ENCODE peak calls at places on chromosome 20, in seven cellular contexts. One of them, this sample, is unnamed.

GRCh38 chr20:47126709-47127108 is 229.8 kb downstream of the ZMYND8 start:
- DNase-seq in transverse colon: no peak
- DNase-seq in stomach: no peak
- DNase-seq in spleen: no peak
- DNase-seq in H1: no peak
- DNase-seq in GM12891: no peak
- DNase-seq in HCT116: no peak
- DNase-seq in this sample: no peak

GRCh38 chr20:44981736-44982406 is 15.6 kb downstream of the STK4 start:
- DNase-seq in HCT116: no peak
- DNase-seq in transverse colon: no peak
- DNase-seq in spleen: no peak
- DNase-seq in H1: no peak
- DNase-seq in stomach: no peak
- DNase-seq in GM12891: no peak
- DNase-seq in this sample: no peak

GRCh38 chr20:57805784-57806183 is 96.0 kb upstream of the PMEPA1 start:
- DNase-seq in spleen: no peak
- DNase-seq in transverse colon: no peak
- DNase-seq in H1: no peak
- DNase-seq in HCT116: no peak
- DNase-seq in GM12891: no peak
- DNase-seq in stomach: no peak
- DNase-seq in this sample: no peak

GRCh38 chr20:19382371-19382770 is 169.9 kb downstream of the SLC24A3 start:
- DNase-seq in GM12891: no peak
- DNase-seq in stomach: no peak
- DNase-seq in H1: no peak
- DNase-seq in HCT116: no peak
- DNase-seq in spleen: no peak
- DNase-seq in transverse colon: no peak
- DNase-seq in this sample: no peak

GRCh38 chr20:59648720-59649119 is 44.4 kb downstream of the PHACTR3 start:
- DNase-seq in transverse colon: no peak
- DNase-seq in stomach: no peak
- DNase-seq in H1: no peak
- DNase-seq in spleen: no peak
- DNase-seq in HCT116: no peak
- DNase-seq in GM12891: no peak
- DNase-seq in this sample: no peak

GRCh38 chr20:48571945-48572589 is 255.7 kb downstream of the PREX1 start:
- DNase-seq in H1: no peak
- DNase-seq in GM12891: no peak
- DNase-seq in spleen: peak
- DNase-seq in stomach: no peak
- DNase-seq in transverse colon: no peak
- DNase-seq in HCT116: no peak
- DNase-seq in this sample: no peak

GRCh38 chr20:59598625-59599310 is 5.6 kb upstream of the PHACTR3 start:
- DNase-seq in stomach: peak
- DNase-seq in H1: no peak
- DNase-seq in GM12891: peak
- DNase-seq in spleen: no peak
- DNase-seq in transverse colon: peak
- DNase-seq in HCT116: peak
- DNase-seq in this sample: peak

GRCh38 chr20:17314262-17314661 is 87.4 kb downstream of the PCSK2 start:
- DNase-seq in transverse colon: no peak
- DNase-seq in GM12891: no peak
- DNase-seq in stomach: no peak
- DNase-seq in spleen: no peak
- DNase-seq in H1: no peak
- DNase-seq in HCT116: no peak
- DNase-seq in this sample: no peak

GRCh38 chr20:21102252-21102609 is 3.9 kb downstream of the LINC00237 start:
- DNase-seq in HCT116: no peak
- DNase-seq in transverse colon: no peak
- DNase-seq in spleen: no peak
- DNase-seq in stomach: no peak
- DNase-seq in GM12891: no peak
- DNase-seq in H1: no peak
- DNase-seq in this sample: peak

GRCh38 chr20:14775778-14776177 is 438.4 kb upstream of the FLRT3 start:
- DNase-seq in HCT116: peak
- DNase-seq in GM12891: no peak
- DNase-seq in spleen: no peak
- DNase-seq in H1: no peak
- DNase-seq in transverse colon: no peak
- DNase-seq in stomach: peak
- DNase-seq in this sample: no peak

GRCh38 chr20:2875690-2876203 is 2.5 kb downstream of the PTPRA start:
- DNase-seq in stomach: no peak
- DNase-seq in spleen: no peak
- DNase-seq in GM12891: no peak
- DNase-seq in H1: no peak
- DNase-seq in transverse colon: no peak
- DNase-seq in HCT116: no peak
- DNase-seq in this sample: no peak

GRCh38 chr20:64161595-64162238 is 2.5 kb upstream of the MYT1 start:
- DNase-seq in transverse colon: peak
- DNase-seq in stomach: no peak
- DNase-seq in H1: peak
- DNase-seq in spleen: no peak
- DNase-seq in HCT116: no peak
- DNase-seq in GM12891: peak
- DNase-seq in this sample: peak

GRCh38 chr20:44582321-44583025 is at the start of gene PKIG:
- DNase-seq in GM12891: no peak
- DNase-seq in stomach: no peak
- DNase-seq in HCT116: no peak
- DNase-seq in H1: no peak
- DNase-seq in transverse colon: no peak
- DNase-seq in spleen: no peak
- DNase-seq in this sample: no peak

GRCh38 chr20:4018015-4018748 is 2.8 kb upstream of the RNF24 start:
- DNase-seq in transverse colon: no peak
- DNase-seq in HCT116: no peak
- DNase-seq in GM12891: no peak
- DNase-seq in stomach: no peak
- DNase-seq in H1: no peak
- DNase-seq in spleen: no peak
- DNase-seq in this sample: no peak

GRCh38 chr20:7624886-7625285 is 315.4 kb downstream of the HAO1 start:
- DNase-seq in spleen: no peak
- DNase-seq in H1: no peak
- DNase-seq in HCT116: no peak
- DNase-seq in transverse colon: no peak
- DNase-seq in GM12891: no peak
- DNase-seq in stomach: no peak
- DNase-seq in this sample: no peak

GRCh38 chr20:58950603-58951002 is 30.5 kb upstream of the NELFCD start:
- DNase-seq in GM12891: no peak
- DNase-seq in transverse colon: no peak
- DNase-seq in stomach: no peak
- DNase-seq in H1: no peak
- DNase-seq in spleen: no peak
- DNase-seq in HCT116: no peak
- DNase-seq in this sample: no peak

GRCh38 chr20:6051505-6051904 is 2.4 kb downstream of the LRRN4 start:
- DNase-seq in H1: no peak
- DNase-seq in stomach: no peak
- DNase-seq in GM12891: no peak
- DNase-seq in transverse colon: no peak
- DNase-seq in spleen: no peak
- DNase-seq in HCT116: no peak
- DNase-seq in this sample: peak

DNA sequence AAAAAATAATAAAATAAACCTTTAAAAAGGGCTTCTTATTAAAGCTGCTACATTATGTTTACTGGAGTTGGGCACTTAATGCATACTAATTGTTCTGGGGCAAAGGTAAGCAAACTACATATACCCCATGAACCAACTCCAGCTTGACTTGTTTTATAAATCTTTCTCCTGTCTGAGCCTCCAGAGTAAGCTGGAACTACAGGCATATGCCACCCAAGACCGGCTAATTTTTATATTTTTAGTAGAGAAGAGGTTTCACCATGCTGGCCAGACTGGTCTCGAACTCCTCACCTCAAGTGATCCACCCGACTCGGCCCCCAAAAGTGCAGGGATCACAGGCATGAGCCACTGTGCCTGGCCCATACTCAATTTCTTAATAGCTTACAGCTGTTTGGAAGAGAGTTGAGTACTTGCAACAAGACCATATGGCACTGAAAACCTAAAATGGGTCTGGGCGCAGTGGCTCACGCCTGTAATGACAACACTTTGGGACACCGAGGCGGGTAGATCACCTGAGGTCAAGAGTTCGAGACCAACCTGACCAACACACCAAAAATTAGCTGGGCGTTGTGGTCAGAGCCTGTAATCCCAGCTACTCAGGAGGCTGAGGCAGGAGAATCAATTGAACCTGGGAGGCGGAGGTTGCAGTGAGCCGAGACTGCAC is 19.9 kb downstream of the ROMO1 start:
- DNase-seq in stomach: no peak
- DNase-seq in H1: no peak
- DNase-seq in HCT116: no peak
- DNase-seq in GM12891: no peak
- DNase-seq in spleen: no peak
- DNase-seq in transverse colon: no peak
- DNase-seq in this sample: no peak
- TF ChIP-seq POLR2AphosphoS5 in stomach: no peak
- TF ChIP-seq POLR2AphosphoS5 in H1: no peak
- TF ChIP-seq POLR2AphosphoS5 in HCT116: no peak
- TF ChIP-seq POLR2AphosphoS5 in GM12891: peak
- TF ChIP-seq POLR2AphosphoS5 in spleen: peak
- TF ChIP-seq POLR2AphosphoS5 in transverse colon: no peak
- TF ChIP-seq POLR2AphosphoS5 in this sample: no peak

GRCh38 chr20:51750037-51750769 is 18.0 kb downstream of the ATP9A start:
- DNase-seq in HCT116: peak
- DNase-seq in GM12891: no peak
- DNase-seq in stomach: peak
- DNase-seq in spleen: no peak
- DNase-seq in H1: no peak
- DNase-seq in transverse colon: peak
- DNase-seq in this sample: no peak

GRCh38 chr20:51750770-51751388 is 17.3 kb downstream of the ATP9A start:
- DNase-seq in transverse colon: no peak
- DNase-seq in spleen: no peak
- DNase-seq in stomach: no peak
- DNase-seq in H1: no peak
- DNase-seq in HCT116: no peak
- DNase-seq in GM12891: no peak
- DNase-seq in this sample: no peak

GRCh38 chr20:51752343-51752951 is 15.7 kb downstream of the ATP9A start:
- DNase-seq in stomach: no peak
- DNase-seq in spleen: no peak
- DNase-seq in transverse colon: no peak
- DNase-seq in H1: no peak
- DNase-seq in HCT116: no peak
- DNase-seq in GM12891: no peak
- DNase-seq in this sample: no peak

GRCh38 chr20:51747182-51747911 is 20.8 kb downstream of the ATP9A start:
- DNase-seq in GM12891: no peak
- DNase-seq in HCT116: no peak
- DNase-seq in H1: no peak
- DNase-seq in transverse colon: peak
- DNase-seq in stomach: no peak
- DNase-seq in spleen: no peak
- DNase-seq in this sample: no peak

GRCh38 chr20:51749674-51750036 is 18.5 kb downstream of the ATP9A start:
- DNase-seq in transverse colon: no peak
- DNase-seq in H1: no peak
- DNase-seq in GM12891: no peak
- DNase-seq in stomach: no peak
- DNase-seq in HCT116: no peak
- DNase-seq in spleen: no peak
- DNase-seq in this sample: no peak
- TF ChIP-seq POLR2AphosphoS5 in transverse colon: no peak
- TF ChIP-seq POLR2AphosphoS5 in H1: no peak
- TF ChIP-seq POLR2AphosphoS5 in GM12891: no peak
- TF ChIP-seq POLR2AphosphoS5 in stomach: no peak
- TF ChIP-seq POLR2AphosphoS5 in HCT116: peak
- TF ChIP-seq POLR2AphosphoS5 in spleen: no peak
- TF ChIP-seq POLR2AphosphoS5 in this sample: no peak

DNA sequence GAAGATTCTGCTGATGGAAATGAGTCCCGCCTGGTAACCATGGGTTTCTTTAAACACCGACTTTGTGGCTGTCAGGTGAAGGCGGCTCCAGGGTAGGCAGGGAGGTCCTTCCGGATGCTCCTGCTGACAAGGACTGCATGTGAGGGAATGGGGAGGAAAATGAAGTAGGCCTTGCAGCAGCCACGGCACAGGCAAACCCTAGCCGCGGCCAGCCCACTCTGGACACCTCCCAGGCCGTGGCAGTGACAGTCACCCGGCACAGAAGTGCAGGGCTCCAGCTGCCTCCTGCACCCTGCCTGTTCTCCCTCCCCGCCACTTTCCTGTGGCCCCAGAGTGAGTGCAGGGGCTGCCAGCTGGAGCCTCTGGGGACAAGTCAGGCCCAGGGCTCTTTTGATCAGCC is 21.0 kb downstream of the BPIFB1 start:
- DNase-seq in H1: no peak
- DNase-seq in transverse colon: no peak
- DNase-seq in stomach: no peak
- DNase-seq in GM12891: no peak
- DNase-seq in spleen: no peak
- DNase-seq in HCT116: no peak
- DNase-seq in this sample: no peak
- TF ChIP-seq POLR2AphosphoS5 in H1: no peak
- TF ChIP-seq POLR2AphosphoS5 in transverse colon: no peak
- TF ChIP-seq POLR2AphosphoS5 in stomach: no peak
- TF ChIP-seq POLR2AphosphoS5 in GM12891: no peak
- TF ChIP-seq POLR2AphosphoS5 in spleen: no peak
- TF ChIP-seq POLR2AphosphoS5 in HCT116: no peak
- TF ChIP-seq POLR2AphosphoS5 in this sample: no peak

DNA sequence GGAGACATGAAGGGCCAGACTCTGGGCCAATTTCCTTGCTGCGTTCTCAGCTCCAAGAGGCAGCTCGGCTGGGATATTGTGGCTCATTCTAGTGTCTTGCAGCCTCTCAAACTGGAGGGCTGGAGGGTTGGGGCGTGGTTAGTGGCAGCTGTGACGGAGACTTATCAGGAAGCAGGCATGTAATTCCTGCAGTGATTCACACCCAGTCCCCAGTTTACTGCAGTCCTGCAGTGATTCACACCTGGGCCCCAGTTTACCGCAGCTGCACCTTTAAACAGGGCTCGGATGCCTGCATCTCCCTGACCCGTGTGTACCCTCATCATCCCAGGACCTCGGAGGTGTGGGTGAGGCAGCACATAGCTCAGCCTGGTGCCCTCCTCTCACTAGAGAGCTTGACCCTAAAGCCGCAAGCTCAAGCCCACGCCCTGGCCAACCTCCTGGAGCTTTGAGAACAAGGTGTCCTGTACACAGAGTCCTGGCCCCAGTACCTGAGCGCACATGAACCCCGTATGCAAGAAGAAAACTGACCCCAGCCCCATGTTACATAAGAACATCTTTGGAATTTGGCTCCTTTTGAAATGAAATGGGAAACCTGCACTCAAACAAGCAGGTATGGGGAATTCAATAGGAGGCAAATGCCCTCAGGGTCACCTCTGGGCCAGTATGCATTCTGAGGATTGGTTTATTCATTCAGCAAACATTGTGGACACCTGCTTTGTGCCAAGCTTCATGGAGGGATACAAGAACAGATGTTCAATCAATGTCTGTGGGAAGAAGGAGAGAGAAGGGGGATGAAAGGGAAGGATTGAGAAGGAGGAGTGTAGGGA is 55.3 kb upstream of the FAM83D start:
- DNase-seq in H1: no peak
- DNase-seq in HCT116: peak
- DNase-seq in GM12891: no peak
- DNase-seq in stomach: no peak
- DNase-seq in spleen: peak
- DNase-seq in transverse colon: peak
- DNase-seq in this sample: peak
- TF ChIP-seq POLR2AphosphoS5 in H1: no peak
- TF ChIP-seq POLR2AphosphoS5 in HCT116: no peak
- TF ChIP-seq POLR2AphosphoS5 in GM12891: no peak
- TF ChIP-seq POLR2AphosphoS5 in stomach: no peak
- TF ChIP-seq POLR2AphosphoS5 in spleen: peak
- TF ChIP-seq POLR2AphosphoS5 in transverse colon: peak
- TF ChIP-seq POLR2AphosphoS5 in this sample: no peak